ENCODE peak calls at places on chromosomes 6 and 20, in four cellular contexts. F, V, C and K are unnamed samples.

GRCh38 chr6:72720464-72720863 is 98.6 kb downstream of the KCNQ5 start:
- DNase-seq in F (peak), V (no peak), C (no peak), K (no peak)

GRCh38 chr6:16130932-16131387 is 2.1 kb downstream of the MYLIP start:
- DNase-seq in F (peak), C (no peak), V (no peak), K (peak)

GRCh38 chr6:164455835-164456234 is 853.6 kb downstream of the C6orf118 start:
- DNase-seq in F (no peak), V (no peak), C (no peak), K (no peak)

GRCh38 chr20:23132930-23133559 is 46.9 kb upstream of the CD93 start:
- DNase-seq in F (no peak), C (no peak), V (no peak), K (no peak)

GRCh38 chr6:157314705-157315321 is 8.5 kb downstream of the TMEM242 start:
- DNase-seq in F (peak), V (no peak), C (no peak), K (peak)

GRCh38 chr6:168088161-168089106 is 9.4 kb upstream of the FRMD1 start:
- DNase-seq in C (no peak), V (no peak), F (peak), K (no peak)

GRCh38 chr20:23078994-23079364 is 7.1 kb downstream of the CD93 start:
- DNase-seq in V (no peak), F (no peak), C (no peak), K (no peak)

GRCh38 chr6:136326038-136326561 is 36.5 kb upstream of the BCLAF1 start:
- DNase-seq in V (peak), F (peak), C (no peak), K (no peak)

GRCh38 chr20:12673352-12673751 is 335.4 kb upstream of the SPTLC3 start:
- DNase-seq in V (no peak), C (no peak), F (no peak), K (no peak)

GRCh38 chr6:117739869-117740268 is 64.6 kb downstream of the NUS1 start:
- DNase-seq in C (no peak), F (no peak), V (no peak), K (no peak)

GRCh38 chr20:33897313-33897912 is 86.3 kb downstream of the CHMP4B start:
- DNase-seq in C (no peak), V (peak), F (no peak), K (no peak)
- TF ChIP-seq CTCF in C (no peak), V (peak), F (peak), K (peak)

DNA sequence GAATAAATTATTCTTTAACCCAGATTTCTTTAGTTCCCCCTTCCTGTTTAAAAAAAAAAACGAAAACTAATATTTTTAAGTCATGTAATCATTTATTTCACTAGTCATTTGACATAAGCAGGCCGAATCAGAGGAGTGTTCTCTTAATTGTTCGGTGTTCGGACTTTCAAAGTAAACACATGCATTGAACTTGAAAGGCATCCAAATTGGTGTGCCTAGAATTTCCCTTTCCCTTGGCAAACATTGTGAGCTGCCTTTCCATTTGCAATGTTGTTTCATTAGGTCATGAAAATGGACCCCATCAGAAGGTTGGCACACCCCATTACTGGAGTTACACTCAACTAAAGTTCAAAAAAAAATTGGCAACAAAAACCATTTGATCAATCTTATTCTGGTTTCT is 283.0 kb upstream of the MARCKS start:
- DNase-seq in F (no peak), V (no peak), C (no peak), K (no peak)
- TF ChIP-seq CTCF in F (no peak), V (no peak), C (no peak), K (no peak)

GRCh38 chr20:42191140-42191860 is 573.1 kb upstream of the CHD6 start:
- DNase-seq in F (no peak), C (no peak), V (peak), K (no peak)
- TF ChIP-seq CTCF in F (no peak), C (no peak), V (peak), K (peak)

GRCh38 chr20:62105592-62105991 is 16.7 kb upstream of the LSM14B start:
- DNase-seq in F (no peak), C (no peak), V (no peak), K (no peak)

GRCh38 chr20:62101078-62101477 is 21.2 kb upstream of the LSM14B start:
- DNase-seq in V (no peak), F (no peak), C (no peak), K (no peak)

GRCh38 chr20:62104234-62104789 is 18.0 kb upstream of the LSM14B start:
- DNase-seq in F (no peak), V (no peak), C (no peak), K (no peak)

GRCh38 chr20:62104791-62105345 is 17.4 kb upstream of the LSM14B start:
- DNase-seq in F (peak), C (no peak), V (no peak), K (no peak)

GRCh38 chr20:62103508-62104233 is 18.6 kb upstream of the LSM14B start:
- DNase-seq in V (no peak), C (no peak), F (no peak), K (no peak)
- TF ChIP-seq CTCF in V (no peak), C (no peak), F (no peak), K (no peak)

GRCh38 chr20:7155794-7156193 is 388.3 kb downstream of the BMP2 start:
- DNase-seq in V (no peak), F (no peak), C (no peak), K (no peak)

GRCh38 chr20:7159903-7160302 is 392.4 kb downstream of the BMP2 start:
- DNase-seq in V (no peak), C (no peak), F (no peak), K (no peak)

DNA sequence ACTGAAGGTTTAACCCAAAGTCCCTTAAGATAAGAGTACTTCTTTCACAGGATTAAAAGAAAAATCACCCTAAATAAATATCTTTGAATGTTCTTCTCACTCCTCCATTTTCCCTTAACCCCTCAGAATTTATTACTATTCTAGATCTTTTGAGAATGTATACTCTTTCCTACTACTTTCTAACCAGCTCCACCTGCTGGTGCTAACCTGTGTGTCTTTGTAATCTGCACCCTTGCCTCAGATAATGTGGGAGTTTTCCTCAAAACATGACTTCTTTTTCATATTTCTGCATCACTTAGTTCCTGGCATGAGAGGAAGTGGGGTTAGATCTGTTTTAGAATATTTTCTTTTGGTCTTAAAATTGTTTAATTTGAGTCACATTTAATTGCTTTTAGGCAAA is 394.2 kb downstream of the BMP2 start:
- DNase-seq in V (no peak), F (no peak), C (no peak), K (no peak)
- TF ChIP-seq CTCF in V (no peak), F (peak), C (no peak), K (no peak)

GRCh38 chr6:165920896-165921671 is 246.6 kb downstream of the TBXT start:
- DNase-seq in C (no peak), V (no peak), F (no peak), K (no peak)

GRCh38 chr6:165922309-165922794 is 245.3 kb downstream of the TBXT start:
- DNase-seq in V (no peak), C (no peak), F (no peak), K (no peak)

GRCh38 chr6:165913676-165914570 is 250.9 kb upstream of the PDE10A start:
- DNase-seq in F (no peak), V (no peak), C (no peak), K (no peak)

GRCh38 chr6:165915022-165915770 is 252.2 kb upstream of the PDE10A start:
- DNase-seq in F (no peak), C (no peak), V (no peak), K (no peak)

DNA sequence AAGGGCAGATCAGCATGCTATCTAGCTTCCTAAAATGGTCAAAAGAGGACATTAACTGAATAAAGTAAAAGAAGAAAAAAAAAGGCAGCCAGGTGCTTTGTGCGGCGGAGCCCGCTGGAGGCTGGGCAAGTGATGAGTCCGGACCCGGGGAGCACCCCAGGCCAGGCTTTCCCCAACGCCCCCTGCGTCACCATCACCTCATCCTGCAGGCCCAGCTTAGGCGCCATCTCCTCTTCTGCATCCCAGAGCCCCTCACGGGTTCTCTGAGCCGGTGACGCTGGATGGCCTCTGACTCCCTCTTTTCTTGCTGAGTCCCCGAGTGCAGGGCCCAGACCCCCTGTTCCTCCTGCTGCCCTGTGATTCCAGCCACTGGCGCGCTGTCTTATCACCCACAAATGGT is 250.1 kb downstream of the TBXT start:
- DNase-seq in V (no peak), F (no peak), C (no peak), K (no peak)
- TF ChIP-seq CTCF in V (no peak), F (no peak), C (no peak), K (no peak)

GRCh38 chr20:44641305-44641704 is 10.2 kb downstream of the ADA start:
- DNase-seq in V (no peak), C (no peak), F (no peak), K (no peak)

GRCh38 chr20:44640522-44640921 is 11.0 kb downstream of the ADA start:
- DNase-seq in F (no peak), V (no peak), C (no peak), K (no peak)

GRCh38 chr20:44643596-44644383 is 7.7 kb downstream of the ADA start:
- DNase-seq in V (peak), C (peak), F (peak), K (no peak)

GRCh38 chr20:44643154-44643519 is 8.4 kb downstream of the ADA start:
- DNase-seq in C (no peak), F (no peak), V (no peak), K (no peak)

GRCh38 chr20:44642203-44643153 is 9.0 kb downstream of the ADA start:
- DNase-seq in C (peak), V (peak), F (peak), K (no peak)
- TF ChIP-seq CTCF in C (peak), V (no peak), F (peak), K (peak)

GRCh38 chr6:73923899-73924485 is 228.0 kb downstream of the CD109 start:
- DNase-seq in V (no peak), C (no peak), F (peak), K (no peak)
- TF ChIP-seq CTCF in V (no peak), C (no peak), F (no peak), K (no peak)

DNA sequence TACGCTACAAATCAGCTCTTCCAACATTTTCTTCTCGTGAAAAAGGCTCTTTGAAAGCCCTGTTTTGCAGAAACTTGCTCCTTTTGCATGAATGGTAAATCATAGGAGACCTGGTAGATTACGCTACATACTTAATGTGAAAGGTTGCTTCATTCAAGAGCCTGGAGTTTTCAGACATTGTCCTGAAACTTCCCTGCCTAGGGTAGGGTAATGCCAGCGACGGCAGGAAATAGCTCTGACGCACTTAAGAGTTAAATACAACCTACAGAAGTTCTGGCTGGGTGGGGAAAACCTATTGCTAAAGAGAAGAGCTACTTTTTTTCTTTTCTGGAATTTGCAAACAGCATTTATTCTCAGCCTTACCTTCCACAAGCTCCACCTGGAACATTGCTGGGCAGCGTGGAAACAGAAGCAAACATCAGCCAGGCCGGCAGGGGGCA is 144.5 kb downstream of the LPA start:
- DNase-seq in F (no peak), V (no peak), C (no peak), K (no peak)
- TF ChIP-seq CTCF in F (peak), V (peak), C (no peak), K (peak)

GRCh38 chr20:25532015-25532751 is 53.1 kb downstream of the NINL start:
- DNase-seq in C (no peak), V (peak), F (no peak), K (no peak)
- TF ChIP-seq CTCF in C (no peak), V (peak), F (no peak), K (no peak)